ENCODE peak calls at places on chromosome 11, in six cellular contexts. C, X, N, U, W and S are unnamed samples.

GRCh38 chr11:68862426-68862825 is 20.7 kb upstream of the CPT1A start:
- DNase-seq in C (no peak), X (no peak), N (no peak), U (no peak), W (no peak), S (no peak)

GRCh38 chr11:87290304-87290922 is 252.7 kb downstream of the TMEM135 start:
- DNase-seq in C (peak; percentile 74), X (no peak), N (no peak), U (peak; percentile 59), W (peak; percentile 65), S (no peak)

GRCh38 chr11:38019072-38019775 is 1421.2 kb upstream of the RAG2 start:
- DNase-seq in C (no peak), X (peak; percentile 7), N (no peak), U (peak; percentile 1), W (no peak), S (no peak)

GRCh38 chr11:3989891-3990290 is 104.7 kb upstream of the RRM1 start:
- DNase-seq in C (no peak), X (no peak), N (no peak), U (no peak), W (peak; percentile 80), S (no peak)

GRCh38 chr11:291281-292210 is 2.6 kb downstream of the PGGHG start:
- DNase-seq in C (no peak), X (no peak), N (no peak), U (no peak), W (no peak), S (no peak)

GRCh38 chr11:96012086-96012824 is 88.3 kb upstream of the MTMR2 start:
- DNase-seq in C (peak; percentile 88), X (peak; percentile 8), N (peak; percentile 33), U (peak; percentile 87), W (peak; percentile 82), S (peak; percentile 42)

GRCh38 chr11:44905131-44905866 is 45.4 kb downstream of the TP53I11 start:
- DNase-seq in C (peak; percentile 40), X (no peak), N (no peak), U (no peak), W (no peak), S (no peak)

GRCh38 chr11:76756341-76756771 is 26.8 kb upstream of the TSKU start:
- DNase-seq in C (no peak), X (no peak), N (no peak), U (no peak), W (no peak), S (no peak)

GRCh38 chr11:59135648-59136461 is 6.8 kb upstream of the FAM111A start:
- DNase-seq in C (peak; percentile 84), X (peak; percentile 93), N (peak; percentile 65), U (peak; percentile 73), W (peak; percentile 97), S (peak; percentile 73)

GRCh38 chr11:40054631-40055030 is 1404.8 kb downstream of the LRRC4C start:
- DNase-seq in C (no peak), X (no peak), N (no peak), U (no peak), W (no peak), S (no peak)